ENCODE peak calls at places on chromosomes 7 and 10, in seven cellular contexts. J, Y, K, V, O, S and T are unnamed samples.

GRCh38 chr10:101091546-101092290 is 29.9 kb downstream of the KAZALD1 start:
- DNase-seq in K (no peak), V (no peak), Y (no peak), O (no peak), S (no peak), J (peak), T (no peak)

GRCh38 chr7:86644282-86645173 is 819 bp downstream of the GRM3 start:
- DNase-seq in S (no peak), K (peak), J (no peak), V (no peak), Y (no peak), O (peak), T (no peak)

GRCh38 chr10:100204370-100204769 is 18.5 kb upstream of the ERLIN1 start:
- DNase-seq in O (no peak), K (no peak), J (no peak), V (no peak), Y (no peak), S (no peak), T (no peak)

GRCh38 chr10:101032637-101033201 is 1.7 kb downstream of the SFXN3 start:
- DNase-seq in O (peak), K (no peak), J (peak), V (peak), S (peak), Y (peak), T (peak)

GRCh38 chr10:97714401-97715258 is 1.1 kb downstream of the MARVELD1 start:
- DNase-seq in O (peak), V (peak), S (no peak), J (peak), K (peak), Y (peak), T (peak)

GRCh38 chr7:38862666-38863065 is 46.3 kb downstream of the VPS41 start:
- DNase-seq in V (no peak), Y (no peak), O (no peak), K (no peak), S (no peak), J (no peak), T (no peak)

GRCh38 chr7:82444220-82445049 is 858 bp upstream of the CACNA2D1 start:
- DNase-seq in K (peak), Y (no peak), J (peak), V (no peak), S (no peak), O (peak), T (no peak)

GRCh38 chr10:14009315-14010082 is 321.2 kb downstream of the FRMD4A start:
- DNase-seq in Y (peak), O (no peak), K (no peak), V (no peak), J (no peak), S (peak), T (peak)

GRCh38 chr7:46129831-46130230 is 208.8 kb upstream of the IGFBP3 start:
- DNase-seq in O (peak), K (no peak), S (no peak), J (no peak), Y (no peak), V (no peak), T (no peak)

GRCh38 chr7:124085168-124085567 is 52.3 kb upstream of the TMEM229A start:
- DNase-seq in K (no peak), V (no peak), S (no peak), Y (peak), J (no peak), O (no peak), T (no peak)

GRCh38 chr7:137682596-137682995 is 164.2 kb downstream of the DGKI start:
- DNase-seq in S (no peak), V (no peak), J (no peak), O (no peak), Y (peak), K (no peak), T (peak)

GRCh38 chr10:128979405-128979804 is 487.6 kb upstream of the MGMT start:
- DNase-seq in K (no peak), Y (no peak), J (no peak), V (no peak), O (no peak), S (no peak), T (no peak)

GRCh38 chr10:13102002-13102794 is 2.2 kb downstream of the OPTN start:
- DNase-seq in K (no peak), J (no peak), Y (peak), O (no peak), V (no peak), S (no peak), T (peak)

GRCh38 chr7:141071260-141071854 is 2.5 kb upstream of the TMEM178B start:
- DNase-seq in J (peak), O (peak), Y (peak), S (no peak), K (no peak), V (peak), T (peak)

GRCh38 chr10:114084225-114084624 is 40.6 kb downstream of the ADRB1 start:
- DNase-seq in S (no peak), Y (no peak), K (no peak), O (no peak), V (no peak), J (no peak), T (no peak)

GRCh38 chr7:7438851-7439250 is 96.8 kb downstream of the COL28A1 start:
- DNase-seq in O (peak), J (peak), Y (peak), K (no peak), V (no peak), S (no peak), T (peak)

GRCh38 chr7:155257482-155258232 is 40.0 kb upstream of the INSIG1 start:
- DNase-seq in V (peak), Y (peak), J (no peak), O (no peak), K (no peak), S (no peak), T (peak)

GRCh38 chr7:131170440-131171105 is 157.1 kb upstream of the MKLN1 start:
- DNase-seq in K (no peak), V (no peak), Y (peak), S (no peak), O (peak), J (peak), T (peak)

GRCh38 chr7:91832493-91833045 is 47.9 kb downstream of the MTERF1 start:
- DNase-seq in Y (no peak), J (no peak), K (no peak), O (no peak), V (no peak), S (no peak), T (no peak)

GRCh38 chr7:25851332-25852248 is 300.4 kb upstream of the NFE2L3 start:
- DNase-seq in S (no peak), O (peak), J (peak), V (peak), Y (peak), K (peak), T (peak)

GRCh38 chr10:64096941-64097340 is 575.7 kb downstream of the REEP3 start:
- DNase-seq in J (no peak), S (no peak), O (no peak), V (no peak), K (no peak), Y (no peak), T (no peak)

GRCh38 chr10:30438016-30438850 is 4.2 kb downstream of the MAP3K8 start:
- DNase-seq in J (no peak), S (no peak), K (no peak), V (no peak), Y (peak), O (no peak), T (peak)

GRCh38 chr10:5861269-5862031 is 28.2 kb downstream of the ANKRD16 start:
- DNase-seq in S (no peak), J (peak), Y (peak), V (no peak), O (no peak), K (no peak), T (peak)

GRCh38 chr7:44224216-44224950 is 23.6 kb downstream of the YKT6 start:
- DNase-seq in J (no peak), S (no peak), O (no peak), Y (no peak), K (peak), V (peak), T (no peak)

GRCh38 chr7:107689553-107689952 is 28.9 kb downstream of the SLC26A4 start:
- DNase-seq in K (no peak), V (no peak), S (no peak), J (no peak), Y (no peak), O (no peak), T (no peak)

GRCh38 chr7:114789942-114790341 is 132.0 kb upstream of the MDFIC start:
- DNase-seq in J (no peak), S (no peak), O (no peak), K (no peak), V (no peak), Y (peak), T (peak)

GRCh38 chr10:97020452-97021400 is 165.0 kb downstream of the SLIT1 start:
- DNase-seq in V (peak), K (no peak), O (no peak), J (no peak), Y (peak), S (no peak), T (no peak)

GRCh38 chr7:150420987-150421674 is 29.3 kb upstream of the GIMAP8 start:
- DNase-seq in Y (peak), K (peak), O (peak), V (peak), S (peak), J (peak), T (peak)

GRCh38 chr10:76133597-76134255 is 702.3 kb downstream of the LRMDA start:
- DNase-seq in Y (no peak), S (no peak), O (no peak), J (no peak), V (no peak), K (no peak), T (peak)

GRCh38 chr10:84026821-84027257 is 112.5 kb upstream of the GHITM start:
- DNase-seq in J (peak), Y (no peak), K (no peak), S (no peak), O (peak), V (no peak), T (peak)

GRCh38 chr10:47123889-47124288 is 176.1 kb upstream of the GDF10 start:
- DNase-seq in K (no peak), S (no peak), Y (no peak), O (no peak), J (no peak), V (no peak), T (no peak)

GRCh38 chr10:102468683-102469082 is 17.3 kb upstream of the C10orf95 start:
- DNase-seq in Y (peak), J (no peak), V (no peak), K (no peak), O (no peak), S (no peak), T (peak)

GRCh38 chr10:129694633-129695356 is 227.8 kb downstream of the MGMT start:
- DNase-seq in J (no peak), Y (peak), S (no peak), K (no peak), O (no peak), V (peak), T (peak)